ENCODE peak calls at places on chromosomes 12 and 14, in four cellular contexts. U, K, P and A are unnamed samples.

GRCh38 chr12:118714051-118714460 is 267.3 kb upstream of the SRRM4 start:
- DNase-seq in K (peak), P (peak), U (peak), A (peak)

GRCh38 chr12:42735869-42736361 is 146.4 kb upstream of the PRICKLE1 start:
- DNase-seq in P (peak), U (no peak), K (no peak), A (no peak)

GRCh38 chr12:48995061-48995879 is 3.9 kb downstream of the DDN start:
- DNase-seq in K (peak), P (peak), U (no peak), A (peak)

GRCh38 chr12:16323010-16323409 is 24.4 kb upstream of the MGST1 start:
- DNase-seq in P (no peak), U (no peak), K (no peak), A (no peak)

GRCh38 chr12:66836623-66837310 is 157.9 kb upstream of the GRIP1 start:
- DNase-seq in P (no peak), K (no peak), U (no peak), A (no peak)

GRCh38 chr12:93358821-93359220 is 18.9 kb upstream of the NUDT4 start:
- DNase-seq in K (no peak), U (no peak), P (no peak), A (no peak)

GRCh38 chr14:58488550-58488949 is 61.0 kb downstream of the KIAA0586 start:
- DNase-seq in U (no peak), P (no peak), K (no peak), A (no peak)

GRCh38 chr12:98896938-98897337 is 251.8 kb downstream of the APAF1 start:
- DNase-seq in K (no peak), P (no peak), U (no peak), A (no peak)

GRCh38 chr12:27530157-27530922 is 6.3 kb downstream of the PPFIBP1 start:
- DNase-seq in K (no peak), U (no peak), P (no peak), A (no peak)

GRCh38 chr12:10249690-10250455 is 37.2 kb downstream of the GABARAPL1 start:
- DNase-seq in U (no peak), K (no peak), P (no peak), A (no peak)

GRCh38 chr12:109725321-109726105 is 11.9 kb downstream of the FAM222A start:
- DNase-seq in U (no peak), P (peak), K (no peak), A (no peak)

GRCh38 chr14:60161176-60162107 is 3.8 kb downstream of the DHRS7 start:
- DNase-seq in K (no peak), U (no peak), P (no peak), A (peak)

GRCh38 chr12:69534389-69534822 is 50.9 kb upstream of the CCT2 start:
- DNase-seq in P (no peak), U (peak), K (no peak), A (peak)

GRCh38 chr14:104172880-104173279 is 34.5 kb downstream of the KIF26A start:
- DNase-seq in P (no peak), K (no peak), U (no peak), A (no peak)

GRCh38 chr12:19014243-19014642 is 115.3 kb upstream of the PLEKHA5 start:
- DNase-seq in U (no peak), K (no peak), P (no peak), A (no peak)

GRCh38 chr12:42091769-42092168 is 52.9 kb downstream of the GXYLT1 start:
- DNase-seq in U (no peak), K (no peak), P (no peak), A (no peak)

GRCh38 chr12:79932393-79932792 is 2.5 kb downstream of the PPP1R12A start:
- DNase-seq in K (no peak), U (no peak), P (no peak), A (no peak)

GRCh38 chr12:116551952-116552749 is 7.0 kb upstream of the MAP1LC3B2 start:
- DNase-seq in P (no peak), U (no peak), K (no peak), A (no peak)

GRCh38 chr14:65552724-65553123 is 140.2 kb downstream of the FUT8 start:
- DNase-seq in U (no peak), K (no peak), P (no peak), A (no peak)

GRCh38 chr12:4855121-4855924 is 54.4 kb upstream of the KCNA1 start:
- DNase-seq in K (peak), P (peak), U (peak), A (peak)

GRCh38 chr12:5511644-5512584 is 80.0 kb downstream of the NTF3 start:
- DNase-seq in P (peak), K (peak), U (no peak), A (no peak)

GRCh38 chr12:108440736-108441135 is 74.3 kb upstream of the FICD start:
- DNase-seq in K (no peak), U (no peak), P (no peak), A (no peak)

GRCh38 chr12:112308652-112309051 is 73.6 kb downstream of the HECTD4 start:
- DNase-seq in P (no peak), U (no peak), K (no peak), A (no peak)

GRCh38 chr14:96737869-96738268 is 59.3 kb upstream of the VRK1 start:
- DNase-seq in P (no peak), U (no peak), K (no peak), A (no peak)

GRCh38 chr12:49622501-49623141 is 740 bp upstream of the PRPF40B start:
- DNase-seq in P (no peak), U (peak), K (no peak), A (no peak)

GRCh38 chr14:104108570-104109060 is 23.1 kb downstream of the ASPG start:
- DNase-seq in K (no peak), P (peak), U (no peak), A (no peak)

GRCh38 chr12:32261638-32262037 is 137.7 kb upstream of the FGD4 start:
- DNase-seq in K (no peak), U (no peak), P (no peak), A (peak)

GRCh38 chr12:101939856-101940265 is 62.5 kb downstream of the DRAM1 start:
- DNase-seq in U (no peak), P (peak), K (peak), A (peak)

GRCh38 chr12:98893126-98893525 is 248.0 kb downstream of the APAF1 start:
- DNase-seq in U (no peak), K (no peak), P (peak), A (no peak)

GRCh38 chr12:46174919-46175318 is 93.9 kb downstream of the SLC38A1 start:
- DNase-seq in P (no peak), U (no peak), K (no peak), A (no peak)

GRCh38 chr14:73829526-73830431 is 21.9 kb upstream of the PTGR2 start:
- DNase-seq in U (peak), K (peak), P (no peak), A (peak)
- TF ChIP-seq FOXM1 in U (no peak), K (no peak), P (no peak), A (no peak)

GRCh38 chr14:75454963-75455546 is 27.2 kb downstream of the JDP2 start:
- DNase-seq in U (no peak), K (peak), P (peak), A (peak)
- TF ChIP-seq GABPA in U (no peak), K (no peak), P (no peak), A (no peak)

GRCh38 chr14:61433822-61434221 is 112.4 kb downstream of the PRKCH start:
- DNase-seq in P (no peak), U (no peak), K (no peak), A (no peak)

GRCh38 chr14:61429316-61429715 is 107.9 kb downstream of the PRKCH start:
- DNase-seq in K (no peak), P (no peak), U (no peak), A (no peak)

GRCh38 chr14:61433169-61433568 is 111.8 kb downstream of the PRKCH start:
- DNase-seq in K (no peak), P (no peak), U (no peak), A (no peak)

GRCh38 chr14:61428261-61428660 is 106.9 kb downstream of the PRKCH start:
- DNase-seq in K (no peak), P (no peak), U (no peak), A (no peak)

DNA sequence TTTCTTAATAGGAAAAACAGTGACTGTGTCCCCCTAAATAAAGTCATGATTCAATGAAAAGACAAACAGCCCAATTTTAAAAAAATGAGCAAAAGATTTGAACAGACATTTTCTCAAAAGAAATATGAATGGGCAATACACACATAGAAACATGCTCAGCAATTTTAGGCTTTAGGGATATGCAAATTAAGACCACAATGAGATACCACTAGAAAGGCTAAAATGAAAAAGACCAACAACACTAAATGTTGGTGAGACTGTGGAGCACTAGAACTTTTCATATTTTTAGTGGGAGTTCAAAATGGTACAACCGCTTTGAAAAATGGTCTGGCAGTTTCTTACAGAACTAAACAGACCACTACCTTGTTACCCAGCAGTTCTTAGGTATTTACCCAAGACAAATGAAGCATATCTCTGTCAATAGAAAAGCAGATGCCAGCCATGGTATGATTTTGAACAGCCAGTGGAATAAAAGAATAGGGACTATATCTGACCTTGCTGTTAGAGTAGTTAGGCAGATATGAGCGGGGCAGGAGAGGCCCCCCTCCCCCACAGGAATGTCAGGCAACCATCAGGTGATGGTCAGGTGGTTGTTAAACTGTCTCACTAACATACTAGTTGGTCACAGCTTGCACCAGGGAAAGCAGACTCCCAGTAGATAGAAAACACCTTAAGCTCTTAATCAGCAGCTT is 108.8 kb downstream of the PRKCH start:
- DNase-seq in P (no peak), U (no peak), K (no peak), A (no peak)
- TF ChIP-seq FOXM1 in P (no peak), U (no peak), K (no peak), A (no peak)

GRCh38 chr12:58310828-58311273 is 369.5 kb downstream of the ATP23 start:
- DNase-seq in P (no peak), K (peak), U (no peak), A (peak)
- TF ChIP-seq GABPA in P (no peak), K (no peak), U (no peak), A (no peak)

DNA sequence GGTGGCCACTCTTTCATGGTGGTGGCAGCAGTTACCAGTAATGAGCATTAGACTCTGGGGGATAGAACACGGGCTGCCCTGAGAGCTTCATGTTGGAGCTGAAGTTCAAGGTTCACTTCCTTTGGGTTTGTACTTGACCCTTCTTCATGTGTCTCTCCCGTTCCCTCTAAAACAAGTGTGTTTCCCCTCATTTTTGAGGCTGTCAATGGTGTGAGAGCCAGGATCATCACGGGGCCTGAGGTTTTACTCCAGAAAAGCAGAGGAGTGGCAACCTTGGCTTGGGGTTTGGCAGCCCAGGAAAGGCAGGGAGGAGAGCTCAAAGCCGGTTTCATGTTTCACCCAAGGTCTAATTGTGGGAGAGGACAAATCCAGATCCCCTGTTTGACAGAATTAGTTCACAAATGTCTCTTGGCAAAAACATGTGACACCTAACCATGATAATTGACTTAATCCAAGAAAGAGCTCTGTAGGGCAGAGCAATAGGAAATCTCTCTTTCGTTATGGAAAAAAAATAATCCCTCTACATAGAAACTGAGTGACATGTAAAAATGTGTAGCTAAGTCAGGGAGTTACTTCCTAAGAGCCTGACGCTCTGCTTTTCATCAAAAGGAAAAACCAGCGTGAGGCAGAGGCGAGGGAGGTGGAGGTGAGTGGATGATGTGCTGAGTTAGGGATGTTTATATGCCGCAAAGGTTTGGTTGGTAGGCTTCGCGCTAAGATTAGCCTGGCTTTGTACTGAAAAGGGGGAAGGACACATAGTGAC is 22.4 kb downstream of the GPRC5A start:
- DNase-seq in K (no peak), P (no peak), U (no peak), A (no peak)
- TF ChIP-seq FOXM1 in K (no peak), P (no peak), U (no peak), A (no peak)

GRCh38 chr14:68526420-68527105 is 266.3 kb downstream of the ZFP36L1 start:
- DNase-seq in K (no peak), U (no peak), P (no peak), A (no peak)
- TF ChIP-seq GABPA in K (no peak), U (no peak), P (no peak), A (no peak)